ENCODE peak calls at places on chromosomes 16 and 17, in five cellular contexts. G is A549; V is caudate nucleus; R is fibroblast of mammary gland; D is stimulated activated CD8-positive, alpha-beta memory T cell treated with anti-CD3 and anti-CD28 coated beads, Interleukin-4, amount 100 ng/mL, for 1 hour. B is an unnamed sample.

GRCh38 chr17:36855459-36855858 is 81.8 kb upstream of the LHX1 start:
- DNase-seq in G (no peak), V (no peak), R (no peak), D (no peak), B (no peak)

GRCh38 chr16:46747777-46748651 is at the start of gene MYLK3:
- DNase-seq in G (no peak), V (no peak), R (no peak), D (no peak), B (no peak)

GRCh38 chr17:21458036-21458435 is 81.9 kb downstream of the KCNJ12 start:
- DNase-seq in G (no peak), V (no peak), R (no peak), D (no peak), B (no peak)

GRCh38 chr16:61413026-61413425 is 623.2 kb downstream of the CDH8 start:
- DNase-seq in G (no peak), V (no peak), R (no peak), D (no peak), B (no peak)

GRCh38 chr17:72657467-72658317 is 434.8 kb downstream of the SLC39A11 start:
- DNase-seq in G (peak), V (no peak), R (peak), D (no peak), B (no peak)

GRCh38 chr17:39750131-39751015 is 12.6 kb downstream of the GRB7 start:
- DNase-seq in G (no peak), V (no peak), R (no peak), D (no peak), B (no peak)

GRCh38 chr16:7398536-7398935 is 65.9 kb downstream of the RBFOX1 start:
- DNase-seq in G (no peak), V (no peak), R (no peak), D (no peak), B (no peak)

GRCh38 chr17:27559996-27560481 is 70.9 kb upstream of the LGALS9 start:
- DNase-seq in G (no peak), V (no peak), R (peak), D (no peak), B (no peak)

GRCh38 chr17:82977586-82977985 is 101.8 kb upstream of the METRNL start:
- DNase-seq in G (no peak), V (no peak), R (no peak), D (no peak), B (no peak)

GRCh38 chr17:59365383-59365981 is 34.0 kb downstream of the YPEL2 start:
- DNase-seq in G (no peak), V (peak), R (no peak), D (no peak), B (no peak)

GRCh38 chr17:36544049-36544319 is 735 bp upstream of the GGNBP2 start:
- DNase-seq in G (peak), V (peak), R (peak), D (no peak), B (no peak)

GRCh38 chr16:6247771-6248170 is 1084.9 kb upstream of the RBFOX1 start:
- DNase-seq in G (no peak), V (no peak), R (no peak), D (no peak), B (no peak)

GRCh38 chr17:82887255-82888164 is 47.7 kb upstream of the ZNF750 start:
- DNase-seq in G (no peak), V (no peak), R (peak), D (no peak), B (no peak)

GRCh38 chr17:4393806-4394205 is 27.3 kb upstream of the UBE2G1 start:
- DNase-seq in G (no peak), V (no peak), R (no peak), D (no peak), B (no peak)

GRCh38 chr17:63833026-63833740 is 5.7 kb upstream of the FTSJ3 start:
- DNase-seq in G (no peak), V (no peak), R (no peak), D (no peak), B (no peak)

B was measured in esophagus squamous epithelium.